ENCODE peak calls at places on chromosomes 7 and 10, in six cellular contexts. L, O, U, W, Y and N are unnamed samples.
A peak's percentile ranks its signal among the peaks of the same experiment; 100 is the strongest.

GRCh38 chr7:22427122-22427503 is 70.2 kb upstream of the RAPGEF5 start:
- DNase-seq in L (no peak), U (no peak), W (no peak), Y (no peak), O (no peak), N (no peak)

GRCh38 chr10:85175635-85176034 is 847.2 kb downstream of the CCSER2 start:
- DNase-seq in U (no peak), W (no peak), O (no peak), L (no peak), Y (no peak), N (no peak)

GRCh38 chr7:32257632-32258031 is 187.4 kb upstream of the PDE1C start:
- DNase-seq in O (no peak), Y (no peak), L (no peak), W (no peak), U (no peak), N (no peak)

GRCh38 chr7:88927-89921 is 103.1 kb upstream of the FAM20C start:
- DNase-seq in Y (peak; percentile 52), O (no peak), L (peak; percentile 87), U (no peak), W (peak; percentile 35), N (peak; percentile 89)

GRCh38 chr7:145053781-145054180 is 217.9 kb upstream of the TPK1 start:
- DNase-seq in Y (no peak), L (peak; percentile 4), W (no peak), O (no peak), U (no peak), N (no peak)

GRCh38 chr7:67343566-67343965 is 346.9 kb downstream of the TYW1 start:
- DNase-seq in Y (peak; percentile 47), W (no peak), U (no peak), L (no peak), O (no peak), N (no peak)

GRCh38 chr10:70931168-70931805 is 42.9 kb upstream of the PCBD1 start:
- DNase-seq in W (no peak), O (no peak), Y (no peak), U (peak; percentile 47), L (peak; percentile 94), N (no peak)

GRCh38 chr10:93995598-93996271 is 2.0 kb downstream of the PLCE1 start:
- DNase-seq in W (no peak), U (no peak), Y (no peak), L (peak; percentile 96), O (no peak), N (no peak)

GRCh38 chr7:2698581-2699288 is 10.7 kb downstream of the AMZ1 start:
- DNase-seq in W (no peak), L (peak; percentile 17), U (no peak), O (peak; percentile 82), Y (no peak), N (no peak)

GRCh38 chr10:124035306-124035927 is 58.0 kb downstream of the CHST15 start:
- DNase-seq in L (no peak), Y (no peak), O (peak; percentile 80), W (no peak), U (no peak), N (no peak)

GRCh38 chr10:80081801-80082750 is 3.6 kb downstream of the TMEM254 start:
- DNase-seq in Y (no peak), W (no peak), U (no peak), O (no peak), L (peak; percentile 92), N (no peak)

GRCh38 chr7:92767427-92767826 is 68.9 kb downstream of the CDK6 start:
- DNase-seq in W (no peak), Y (no peak), U (no peak), L (peak; percentile 37), O (no peak), N (no peak)

GRCh38 chr7:79933144-79933543 is 201.5 kb upstream of the GNAI1 start:
- DNase-seq in O (no peak), U (no peak), W (no peak), Y (no peak), L (no peak), N (no peak)

GRCh38 chr10:3612183-3613001 is 172.6 kb downstream of the KLF6 start:
- DNase-seq in L (no peak), U (no peak), Y (no peak), W (no peak), O (no peak), N (no peak)

GRCh38 chr10:71059059-71059818 is 153.1 kb upstream of the UNC5B start:
- DNase-seq in Y (peak; percentile 24), U (no peak), O (no peak), L (no peak), W (no peak), N (no peak)

GRCh38 chr7:45653209-45653907 is 79.2 kb downstream of the ADCY1 start:
- DNase-seq in U (no peak), Y (no peak), O (no peak), L (no peak), W (no peak), N (no peak)

GRCh38 chr7:45606050-45606449 is 31.9 kb downstream of the ADCY1 start:
- DNase-seq in Y (no peak), O (no peak), W (no peak), U (no peak), L (no peak), N (peak; percentile 24)

GRCh38 chr7:55132890-55133551 is 114.2 kb downstream of the EGFR start:
- DNase-seq in U (no peak), O (no peak), L (peak; percentile 98), Y (no peak), W (no peak), N (no peak)

GRCh38 chr10:99331207-99331803 is 2.1 kb downstream of the CNNM1 start:
- DNase-seq in U (no peak), W (no peak), L (peak; percentile 54), Y (no peak), O (no peak), N (no peak)

GRCh38 chr7:56091591-56091990 is 1.2 kb downstream of the PHKG1 start:
- DNase-seq in L (no peak), U (peak; percentile 26), O (no peak), Y (peak; percentile 75), W (no peak), N (peak; percentile 53)

GRCh38 chr10:103451091-103451801 is 924 bp downstream of the CALHM2 start:
- DNase-seq in L (peak; percentile 87), U (no peak), W (peak; percentile 22), O (peak; percentile 93), Y (peak; percentile 77), N (peak; percentile 84)

GRCh38 chr7:152849128-152849527 is 89.6 kb downstream of the ACTR3B start:
- DNase-seq in U (no peak), L (no peak), W (no peak), Y (no peak), O (no peak), N (no peak)

GRCh38 chr7:137476937-137477336 is 133.4 kb upstream of the PTN start:
- DNase-seq in U (no peak), L (no peak), W (no peak), Y (no peak), O (no peak), N (no peak)

GRCh38 chr7:37067961-37068536 is 343.8 kb upstream of the AOAH start:
- DNase-seq in U (no peak), O (no peak), Y (no peak), L (no peak), W (peak; percentile 15), N (no peak)

GRCh38 chr10:74013004-74013403 is 15.1 kb downstream of the VCL start:
- DNase-seq in O (no peak), L (no peak), U (no peak), Y (no peak), W (no peak), N (no peak)

GRCh38 chr10:74011016-74011415 is 13.1 kb downstream of the VCL start:
- DNase-seq in U (no peak), Y (no peak), O (no peak), L (no peak), W (no peak), N (no peak)

GRCh38 chr10:74008212-74008731 is 10.4 kb downstream of the VCL start:
- DNase-seq in L (peak; percentile 98), W (no peak), O (no peak), U (no peak), Y (no peak), N (no peak)

GRCh38 chr10:74011762-74012161 is 13.8 kb downstream of the VCL start:
- DNase-seq in Y (no peak), L (peak; percentile 99), O (no peak), W (no peak), U (no peak), N (no peak)

DNA sequence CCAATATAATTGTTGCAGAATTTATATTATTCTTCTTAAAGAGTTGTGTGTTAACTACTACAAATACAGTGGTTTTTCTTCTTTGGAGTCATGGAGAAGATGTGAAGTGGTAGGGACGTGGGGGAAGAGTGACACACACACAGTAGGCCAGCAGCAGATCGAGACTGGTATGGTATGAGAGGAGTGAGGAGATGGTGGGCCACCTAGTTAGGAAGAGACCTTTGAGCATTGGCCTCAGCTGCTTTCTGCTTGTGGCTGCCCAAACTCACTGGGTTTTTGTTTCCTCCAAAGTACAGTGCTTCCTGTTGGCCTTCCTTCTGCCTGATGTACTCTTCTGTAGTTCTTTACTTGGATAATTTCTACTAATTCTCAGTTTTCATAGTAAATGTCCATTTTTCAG is 14.6 kb downstream of the VCL start:
- DNase-seq in U (no peak), O (no peak), Y (no peak), W (no peak), L (no peak), N (no peak)
- H3K4me1 ChIP-seq in U (no peaks in the 10 kb centered on the region), O (peaks cover 86% of the 10 kb centered on the region), Y (peaks cover 78% of the 10 kb centered on the region), W (peaks cover 26% of the 10 kb centered on the region), L (peaks cover 45% of the 10 kb centered on the region), N (peaks cover 6% of the 10 kb centered on the region)

DNA sequence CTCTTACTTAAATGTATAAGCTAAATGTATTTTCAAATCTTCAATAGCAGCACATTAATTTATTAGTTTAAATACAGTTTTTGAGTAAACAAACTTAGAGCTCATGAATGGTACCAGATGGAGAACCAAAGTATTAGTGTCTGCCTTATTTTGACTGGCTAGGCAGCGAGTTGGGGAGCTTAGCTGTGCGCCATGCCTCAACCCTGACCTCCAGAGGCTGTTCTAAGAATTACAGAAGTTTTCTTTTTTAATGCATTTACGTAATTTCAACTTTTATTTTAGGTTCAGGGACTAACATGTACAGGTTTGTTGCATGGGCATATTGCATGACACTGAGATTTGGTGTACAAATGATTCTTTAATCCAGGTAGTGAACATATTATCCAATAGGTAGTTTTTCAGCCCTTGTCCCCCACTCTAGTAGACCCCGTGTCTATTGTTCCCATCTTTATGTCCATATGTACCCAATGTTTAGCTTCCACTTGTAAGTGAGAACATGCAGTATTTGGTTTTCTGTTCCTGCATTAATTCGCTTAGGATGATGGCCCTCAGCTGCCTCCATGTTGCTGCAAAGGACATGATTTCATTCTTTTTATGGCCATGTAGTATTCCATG is 166.8 kb downstream of the IQUB start:
- DNase-seq in O (no peak), Y (no peak), W (peak; percentile 32), U (no peak), L (peak; percentile 63), N (no peak)
- H3K4me3 ChIP-seq in O (no peak overlapping the region), Y (no peak overlapping the region), W (no peak overlapping the region), U (no peak overlapping the region), L (no peak overlapping the region), N (no peak overlapping the region)

GRCh38 chr7:78146546-78146945 is 348.0 kb downstream of the PHTF2 start:
- DNase-seq in U (no peak), Y (no peak), O (no peak), W (no peak), L (no peak), N (no peak)
- H3K9me3 ChIP-seq in U (no peaks in the 10 kb centered on the region), Y (no peaks in the 10 kb centered on the region), O (no peaks in the 10 kb centered on the region), W (no peaks in the 10 kb centered on the region), L (no peaks in the 10 kb centered on the region), N (no peaks in the 10 kb centered on the region)

DNA sequence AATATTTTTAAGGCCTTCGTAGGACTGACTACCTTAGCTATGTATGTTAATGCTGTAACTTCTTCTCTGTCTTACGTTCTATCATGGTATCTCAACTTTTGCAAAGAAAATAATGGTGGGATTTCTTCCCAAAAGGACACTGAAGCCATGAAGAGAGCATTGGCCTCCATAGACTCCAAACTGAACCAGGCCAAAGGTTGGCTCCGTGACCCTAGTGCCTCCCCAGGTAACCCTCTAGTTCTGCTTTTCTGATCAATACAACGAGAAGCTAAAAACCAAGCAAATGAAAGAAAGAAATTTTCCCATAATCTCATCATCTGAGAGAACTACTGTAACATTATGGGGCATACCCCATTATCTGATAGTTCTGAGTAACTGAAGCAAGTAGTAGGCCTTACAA is 68.3 kb downstream of the AP3M1 start:
- DNase-seq in L (no peak), U (no peak), W (no peak), O (no peak), Y (no peak), N (no peak)
- H3K4me1 ChIP-seq in L (peaks cover 38% of the 10 kb centered on the region), U (no peaks in the 10 kb centered on the region), W (no peaks in the 10 kb centered on the region), O (peaks cover 57% of the 10 kb centered on the region), Y (peaks cover 77% of the 10 kb centered on the region), N (peaks cover 36% of the 10 kb centered on the region)